ENCODE peak calls at places on chromosomes 7 and 10, in seven cellular contexts. One of them, this sample, is unnamed.

GRCh38 chr10:124609698-124610097 is 134.5 kb downstream of the FAM53B start:
- DNase-seq in C1 segment of cervical spinal cord: no peak
- DNase-seq in midbrain: no peak
- DNase-seq in T-helper 2 cell: no peak
- DNase-seq in NCI-H2171 treated with DMSO at 0.1 percent for 48 hours: no peak
- DNase-seq in NCI-H82: no peak
- DNase-seq in esophagus squamous epithelium: no peak
- DNase-seq in this sample: no peak

GRCh38 chr7:151409555-151410404 is at the start of gene WDR86:
- DNase-seq in C1 segment of cervical spinal cord: no peak
- DNase-seq in midbrain: no peak
- DNase-seq in T-helper 2 cell: peak
- DNase-seq in NCI-H2171 treated with DMSO at 0.1 percent for 48 hours: peak
- DNase-seq in NCI-H82: peak
- DNase-seq in esophagus squamous epithelium: no peak
- DNase-seq in this sample: no peak

GRCh38 chr10:117860823-117861222 is 185.9 kb downstream of the RAB11FIP2 start:
- DNase-seq in C1 segment of cervical spinal cord: no peak
- DNase-seq in midbrain: no peak
- DNase-seq in T-helper 2 cell: no peak
- DNase-seq in NCI-H2171 treated with DMSO at 0.1 percent for 48 hours: peak
- DNase-seq in NCI-H82: peak
- DNase-seq in esophagus squamous epithelium: no peak
- DNase-seq in this sample: peak

GRCh38 chr10:96585726-96586418 is 940 bp downstream of the TM9SF3 start:
- DNase-seq in C1 segment of cervical spinal cord: no peak
- DNase-seq in midbrain: no peak
- DNase-seq in T-helper 2 cell: peak
- DNase-seq in NCI-H2171 treated with DMSO at 0.1 percent for 48 hours: no peak
- DNase-seq in NCI-H82: peak
- DNase-seq in esophagus squamous epithelium: no peak
- DNase-seq in this sample: peak

GRCh38 chr7:106312099-106312871 is 27.5 kb upstream of the NAMPT start:
- DNase-seq in C1 segment of cervical spinal cord: no peak
- DNase-seq in midbrain: no peak
- DNase-seq in T-helper 2 cell: no peak
- DNase-seq in NCI-H2171 treated with DMSO at 0.1 percent for 48 hours: no peak
- DNase-seq in NCI-H82: no peak
- DNase-seq in esophagus squamous epithelium: no peak
- DNase-seq in this sample: peak

GRCh38 chr7:45643630-45644029 is 69.5 kb downstream of the ADCY1 start:
- DNase-seq in C1 segment of cervical spinal cord: no peak
- DNase-seq in midbrain: no peak
- DNase-seq in T-helper 2 cell: no peak
- DNase-seq in NCI-H2171 treated with DMSO at 0.1 percent for 48 hours: no peak
- DNase-seq in NCI-H82: no peak
- DNase-seq in esophagus squamous epithelium: no peak
- DNase-seq in this sample: no peak

GRCh38 chr7:157474685-157475084 is 137.9 kb downstream of the DNAJB6 start:
- DNase-seq in C1 segment of cervical spinal cord: no peak
- DNase-seq in midbrain: no peak
- DNase-seq in T-helper 2 cell: no peak
- DNase-seq in NCI-H2171 treated with DMSO at 0.1 percent for 48 hours: peak
- DNase-seq in NCI-H82: peak
- DNase-seq in esophagus squamous epithelium: no peak
- DNase-seq in this sample: no peak

GRCh38 chr10:75611972-75612331 is 180.5 kb downstream of the LRMDA start:
- DNase-seq in C1 segment of cervical spinal cord: no peak
- DNase-seq in midbrain: no peak
- DNase-seq in T-helper 2 cell: no peak
- DNase-seq in NCI-H2171 treated with DMSO at 0.1 percent for 48 hours: no peak
- DNase-seq in NCI-H82: no peak
- DNase-seq in esophagus squamous epithelium: no peak
- DNase-seq in this sample: no peak

GRCh38 chr10:72792288-72792687 is 100.3 kb downstream of the MCU start:
- DNase-seq in C1 segment of cervical spinal cord: no peak
- DNase-seq in midbrain: no peak
- DNase-seq in T-helper 2 cell: no peak
- DNase-seq in NCI-H2171 treated with DMSO at 0.1 percent for 48 hours: no peak
- DNase-seq in NCI-H82: no peak
- DNase-seq in esophagus squamous epithelium: no peak
- DNase-seq in this sample: peak

GRCh38 chr7:142581341-142581740 is 167.9 kb upstream of the PRSS1 start:
- DNase-seq in C1 segment of cervical spinal cord: no peak
- DNase-seq in midbrain: no peak
- DNase-seq in T-helper 2 cell: no peak
- DNase-seq in NCI-H2171 treated with DMSO at 0.1 percent for 48 hours: no peak
- DNase-seq in NCI-H82: no peak
- DNase-seq in esophagus squamous epithelium: no peak
- DNase-seq in this sample: peak

GRCh38 chr10:117677239-117677638 is 134.7 kb downstream of the EMX2 start:
- DNase-seq in C1 segment of cervical spinal cord: no peak
- DNase-seq in midbrain: no peak
- DNase-seq in T-helper 2 cell: no peak
- DNase-seq in NCI-H2171 treated with DMSO at 0.1 percent for 48 hours: no peak
- DNase-seq in NCI-H82: no peak
- DNase-seq in esophagus squamous epithelium: no peak
- DNase-seq in this sample: peak

GRCh38 chr10:94274142-94274787 is 88.5 kb downstream of the NOC3L start:
- DNase-seq in C1 segment of cervical spinal cord: no peak
- DNase-seq in midbrain: no peak
- DNase-seq in T-helper 2 cell: no peak
- DNase-seq in NCI-H2171 treated with DMSO at 0.1 percent for 48 hours: no peak
- DNase-seq in NCI-H82: no peak
- DNase-seq in esophagus squamous epithelium: no peak
- DNase-seq in this sample: no peak

GRCh38 chr10:59505931-59506330 is 143.6 kb upstream of the FAM13C start:
- DNase-seq in C1 segment of cervical spinal cord: no peak
- DNase-seq in midbrain: no peak
- DNase-seq in T-helper 2 cell: no peak
- DNase-seq in NCI-H2171 treated with DMSO at 0.1 percent for 48 hours: no peak
- DNase-seq in NCI-H82: no peak
- DNase-seq in esophagus squamous epithelium: no peak
- DNase-seq in this sample: peak

GRCh38 chr10:108434818-108435217 is 1270.3 kb upstream of the SORCS1 start:
- DNase-seq in C1 segment of cervical spinal cord: no peak
- DNase-seq in midbrain: no peak
- DNase-seq in T-helper 2 cell: no peak
- DNase-seq in NCI-H2171 treated with DMSO at 0.1 percent for 48 hours: no peak
- DNase-seq in NCI-H82: no peak
- DNase-seq in esophagus squamous epithelium: no peak
- DNase-seq in this sample: no peak

GRCh38 chr7:90777075-90777864 is 181.1 kb downstream of the CDK14 start:
- DNase-seq in C1 segment of cervical spinal cord: no peak
- DNase-seq in midbrain: no peak
- DNase-seq in T-helper 2 cell: no peak
- DNase-seq in NCI-H2171 treated with DMSO at 0.1 percent for 48 hours: no peak
- DNase-seq in NCI-H82: no peak
- DNase-seq in esophagus squamous epithelium: no peak
- DNase-seq in this sample: no peak

This sample was measured in trophoblast cell.